ENCODE peak calls at places on chromosomes 1 and 21, in ten cellular contexts. P is GM23338; T is ovary; R is right lobe of liver; F is fibroblast of lung; Q is cardiac muscle cell; Z is uterus; Y is mesendoderm; K is thoracic aorta; J is CD8-positive, alpha-beta memory T cell. E is an unnamed sample.

GRCh38 chr1:44417351-44418021 is 12.4 kb downstream of the RNF220 start:
- DNase-seq in R (peak; percentile 44), J (no peak), Q (peak; percentile 48), Z (no peak), F (peak; percentile 38), P (peak; percentile 97), K (no peak), T (no peak), Y (peak; percentile 92), E (peak; percentile 95)

GRCh38 chr1:67748630-67749029 is 63.6 kb downstream of the GADD45A start:
- DNase-seq in J (no peak), K (no peak), Q (peak; percentile 83), Y (no peak), F (peak; percentile 88), T (no peak), Z (no peak), R (no peak), P (no peak), E (no peak)

GRCh38 chr1:235407419-235407818 is 40.2 kb downstream of the TBCE start:
- DNase-seq in Q (no peak), F (no peak), J (no peak), Y (no peak), T (no peak), K (no peak), Z (no peak), P (no peak), R (peak; percentile 32), E (no peak)

GRCh38 chr1:233034845-233035244 is 84.4 kb downstream of the NTPCR start:
- DNase-seq in K (no peak), P (no peak), J (no peak), Q (no peak), Z (no peak), T (no peak), Y (peak; percentile 42), F (no peak), R (no peak), E (no peak)

GRCh38 chr1:228009828-228010775 is 3.3 kb downstream of the WNT3A start:
- DNase-seq in Q (no peak), J (no peak), P (no peak), R (no peak), T (no peak), Y (no peak), K (no peak), F (no peak), Z (peak; percentile 6), E (peak; percentile 53)

GRCh38 chr1:88658419-88658818 is 25.7 kb upstream of the PKN2 start:
- DNase-seq in Y (no peak), R (no peak), J (no peak), K (no peak), P (no peak), Z (no peak), T (no peak), F (no peak), Q (no peak), E (no peak)

GRCh38 chr21:29075706-29076447 is 2.4 kb upstream of the CCT8 start:
- DNase-seq in R (no peak), F (peak; percentile 38), P (no peak), J (no peak), T (no peak), Y (no peak), Z (no peak), Q (no peak), K (no peak), E (no peak)

GRCh38 chr1:34779962-34780361 is 1.1 kb upstream of the GJB3 start:
- DNase-seq in T (no peak), P (no peak), R (no peak), Q (no peak), K (no peak), F (no peak), Y (no peak), J (no peak), Z (no peak), E (peak; percentile 41)

GRCh38 chr1:114176366-114176765 is 22.7 kb upstream of the SYT6 start:
- DNase-seq in P (no peak), Q (no peak), K (no peak), R (no peak), T (no peak), J (no peak), F (no peak), Y (no peak), Z (no peak), E (no peak)
- H3K27me3 ChIP-seq in P (no peaks in the 10 kb centered on the region), Q (peaks cover 5% of the 10 kb centered on the region), K (no peaks in the 10 kb centered on the region), R (no peaks in the 10 kb centered on the region), T (no peaks in the 10 kb centered on the region), J (no peaks in the 10 kb centered on the region), F (peaks cover 2% of the 10 kb centered on the region), Y (peaks cover 2% of the 10 kb centered on the region), Z (no peaks in the 10 kb centered on the region), E (peaks cover 30% of the 10 kb centered on the region)

GRCh38 chr1:89762801-89763648 is 57.8 kb upstream of the LRRC8D start:
- DNase-seq in R (peak; percentile 82), Z (peak; percentile 84), Q (peak; percentile 91), J (peak; percentile 82), P (peak; percentile 95), T (peak; percentile 81), F (peak; percentile 73), Y (peak; percentile 91), K (peak; percentile 47), E (peak; percentile 96)

GRCh38 chr1:89762431-89762800 is 58.4 kb upstream of the LRRC8D start:
- DNase-seq in R (no peak), Q (no peak), Y (no peak), J (no peak), K (no peak), Z (no peak), P (no peak), T (no peak), F (peak; percentile 19), E (no peak)

GRCh38 chr1:89765774-89766173 is 55.1 kb upstream of the LRRC8D start:
- DNase-seq in Y (no peak), J (no peak), Q (no peak), R (no peak), Z (no peak), K (no peak), F (no peak), T (no peak), P (no peak), E (no peak)

GRCh38 chr1:89761901-89762300 is 58.9 kb upstream of the LRRC8D start:
- DNase-seq in J (no peak), K (no peak), P (no peak), Z (no peak), F (peak; percentile 32), Q (no peak), T (no peak), R (no peak), Y (no peak), E (no peak)

DNA sequence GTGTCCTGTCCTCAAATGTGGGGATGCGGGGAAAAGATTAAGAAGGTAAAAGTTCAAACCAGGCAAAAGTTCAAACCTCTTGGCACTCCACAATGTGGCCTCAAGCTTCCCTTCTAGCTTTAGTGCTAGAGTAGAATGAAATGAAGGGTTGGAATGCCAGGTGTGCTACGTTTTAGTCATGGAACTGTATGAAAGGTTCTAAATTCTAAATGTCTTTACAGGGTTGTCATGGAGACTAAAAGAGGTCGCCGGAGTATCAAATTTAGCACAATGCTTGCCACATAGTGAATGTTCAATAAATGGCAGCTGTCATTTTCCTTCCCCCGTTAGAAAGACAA is 57.2 kb upstream of the LRRC8D start:
- DNase-seq in P (peak; percentile 30), Q (no peak), R (no peak), J (no peak), K (no peak), F (no peak), Z (no peak), Y (no peak), T (no peak), E (no peak)
- H3K4me3 ChIP-seq in P (peak overlapping the region; percentile 90), Q (peak overlapping the region; percentile 42), R (peak overlapping the region; percentile 26), J (peak overlapping the region; percentile 80), K (peak overlapping the region; percentile 78), F (peak overlapping the region; percentile 68), Z (peak overlapping the region; percentile 38), Y (no peak overlapping the region), T (peak overlapping the region; percentile 43), E (peak overlapping the region; percentile 76)

GRCh38 chr1:246805135-246805716 is 81.0 kb downstream of the SCCPDH start:
- DNase-seq in Y (no peak), K (no peak), Q (no peak), J (no peak), R (no peak), Z (no peak), F (no peak), T (no peak), P (no peak), E (no peak)
- H3K4me1 ChIP-seq in Y (no peaks in the 10 kb centered on the region), K (no peaks in the 10 kb centered on the region), Q (no peaks in the 10 kb centered on the region), J (no peaks in the 10 kb centered on the region), R (no peaks in the 10 kb centered on the region), Z (no peaks in the 10 kb centered on the region), F (no peaks in the 10 kb centered on the region), T (no peaks in the 10 kb centered on the region), P (no peaks in the 10 kb centered on the region), E (no peaks in the 10 kb centered on the region)

GRCh38 chr1:203250936-203251335 is 21.5 kb upstream of the CHIT1 start:
- DNase-seq in K (no peak), P (no peak), J (no peak), R (no peak), Q (no peak), F (no peak), Z (no peak), T (no peak), Y (no peak), E (no peak)
- H3K27me3 ChIP-seq in K (no peaks in the 10 kb centered on the region), P (no peaks in the 10 kb centered on the region), J (no peaks in the 10 kb centered on the region), R (no peaks in the 10 kb centered on the region), Q (peaks cover 34% of the 10 kb centered on the region), F (no peaks in the 10 kb centered on the region), Z (no peaks in the 10 kb centered on the region), T (no peaks in the 10 kb centered on the region), Y (no peaks in the 10 kb centered on the region), E (no peaks in the 10 kb centered on the region)

E was measured in endodermal cell.